ENCODE peak calls at places on chromosomes 1 and 21, in eight cellular contexts. N, M, X, H, V, Z, I and U are unnamed samples.

GRCh38 chr1:209106237-209106741 is 477.2 kb upstream of the CAMK1G start:
- DNase-seq in I (no peak), Z (no peak), X (no peak), N (no peak), M (peak), H (no peak), V (no peak), U (no peak)

GRCh38 chr1:162168935-162169545 is 99.5 kb downstream of the NOS1AP start:
- DNase-seq in I (no peak), X (peak), V (no peak), H (no peak), N (no peak), M (peak), Z (no peak), U (no peak)

GRCh38 chr1:220164517-220164916 is 70.6 kb downstream of the IARS2 start:
- DNase-seq in V (no peak), Z (no peak), M (no peak), N (no peak), X (no peak), I (no peak), H (no peak), U (no peak)

GRCh38 chr21:36847189-36847588 is 119.3 kb downstream of the HLCS start:
- DNase-seq in N (no peak), Z (no peak), V (no peak), H (no peak), M (peak), I (no peak), X (peak), U (no peak)

GRCh38 chr1:5576111-5577065 is 415.8 kb downstream of the NPHP4 start:
- DNase-seq in V (peak), I (no peak), M (no peak), Z (no peak), H (no peak), N (no peak), X (no peak), U (no peak)

GRCh38 chr1:230102472-230102871 is 35.4 kb downstream of the GALNT2 start:
- DNase-seq in N (no peak), H (no peak), M (no peak), V (no peak), I (no peak), X (no peak), Z (no peak), U (no peak)

GRCh38 chr1:119884700-119885099 is 11.6 kb downstream of the ADAM30 start:
- DNase-seq in X (no peak), M (no peak), I (no peak), N (no peak), V (no peak), Z (no peak), H (no peak), U (no peak)

GRCh38 chr1:21668232-21669032 is 725 bp downstream of the RAP1GAP start:
- DNase-seq in X (no peak), I (no peak), M (no peak), H (peak), Z (no peak), N (no peak), V (peak), U (peak)

GRCh38 chr1:44417351-44418021 is 12.4 kb downstream of the RNF220 start:
- DNase-seq in V (peak), N (peak), M (peak), Z (peak), H (peak), I (peak), X (no peak), U (peak)

GRCh38 chr1:83918688-83919285 is 80.1 kb downstream of the TTLL7 start:
- DNase-seq in H (no peak), N (no peak), I (no peak), M (no peak), Z (no peak), V (no peak), X (no peak), U (no peak)

GRCh38 chr1:92831368-92831761 is 475 bp upstream of the RPL5 start:
- DNase-seq in M (no peak), I (no peak), N (no peak), V (no peak), H (no peak), X (no peak), Z (peak), U (no peak)

GRCh38 chr21:35336534-35336933 is 287.4 kb upstream of the RUNX1 start:
- DNase-seq in N (no peak), H (no peak), Z (no peak), I (no peak), M (no peak), V (no peak), X (no peak), U (no peak)

GRCh38 chr1:43227138-43227836 is 42.5 kb upstream of the TMEM125 start:
- DNase-seq in Z (peak), V (peak), M (peak), N (peak), X (no peak), H (peak), I (peak), U (peak)

GRCh38 chr1:50829010-50829958 is 130.8 kb downstream of the FAF1 start:
- DNase-seq in N (no peak), H (no peak), X (no peak), I (no peak), Z (no peak), V (no peak), M (peak), U (no peak)

GRCh38 chr1:24946861-24947658 is 17.0 kb upstream of the RUNX3 start:
- DNase-seq in Z (peak), M (peak), X (no peak), H (no peak), V (no peak), I (no peak), N (no peak), U (no peak)

GRCh38 chr1:51926171-51926812 is 47.8 kb upstream of the NRDC start:
- DNase-seq in I (no peak), Z (no peak), X (no peak), V (no peak), N (no peak), M (peak), H (no peak), U (no peak)

GRCh38 chr1:233281711-233282581 is 13.6 kb downstream of the PCNX2 start:
- DNase-seq in M (peak), Z (peak), N (no peak), X (no peak), H (no peak), I (no peak), V (no peak), U (no peak)

GRCh38 chr1:174769961-174770549 is 229.7 kb upstream of the CACYBP start:
- DNase-seq in I (peak), M (peak), Z (peak), H (no peak), N (no peak), X (peak), V (no peak), U (no peak)

GRCh38 chr1:153941826-153942725 is 4.4 kb downstream of the DENND4B start:
- DNase-seq in I (no peak), M (no peak), N (no peak), H (no peak), X (no peak), Z (no peak), V (no peak), U (no peak)

GRCh38 chr1:24954631-24955030 is 24.6 kb upstream of the RUNX3 start:
- DNase-seq in M (no peak), Z (no peak), N (no peak), V (no peak), X (no peak), I (no peak), H (peak), U (peak)

GRCh38 chr1:2342384-2343022 is 48.9 kb downstream of the MORN1 start:
- DNase-seq in V (no peak), M (no peak), N (no peak), I (no peak), X (no peak), Z (no peak), H (no peak), U (no peak)

GRCh38 chr1:34131396-34132160 is 33.5 kb downstream of the CSMD2 start:
- DNase-seq in V (peak), M (no peak), I (no peak), N (no peak), H (no peak), Z (no peak), X (no peak), U (no peak)

GRCh38 chr1:26999440-26999987 is 6.0 kb downstream of the TRNP1 start:
- DNase-seq in N (peak), H (no peak), Z (no peak), I (peak), X (peak), V (peak), M (peak), U (no peak)

GRCh38 chr1:165344198-165344597 is 12.3 kb downstream of the LMX1A start:
- DNase-seq in X (no peak), I (no peak), Z (no peak), V (no peak), M (no peak), N (no peak), H (no peak), U (no peak)

GRCh38 chr1:51189421-51190073 is 46.5 kb upstream of the RNF11 start:
- DNase-seq in X (peak), V (no peak), M (peak), I (peak), N (no peak), Z (peak), H (no peak), U (peak)

GRCh38 chr21:24823247-24823646 is 784.0 kb downstream of the MRPL39 start:
- DNase-seq in M (no peak), H (no peak), N (no peak), X (no peak), V (no peak), Z (no peak), I (no peak), U (no peak)

GRCh38 chr1:207752456-207753132 is 740 bp downstream of the CD46 start:
- DNase-seq in I (peak), Z (peak), N (no peak), V (no peak), X (no peak), H (peak), M (peak), U (no peak)

GRCh38 chr1:33342041-33342723 is 21.3 kb upstream of the A3GALT2 start:
- DNase-seq in H (no peak), N (peak), V (peak), X (peak), Z (no peak), I (no peak), M (peak), U (no peak)

GRCh38 chr1:218887141-218887925 is 286.3 kb upstream of the LYPLAL1 start:
- DNase-seq in X (no peak), V (no peak), H (no peak), N (no peak), M (peak), I (no peak), Z (no peak), U (no peak)

GRCh38 chr1:37478451-37478871 is 4.1 kb downstream of the ZC3H12A start:
- DNase-seq in N (no peak), H (no peak), X (no peak), V (no peak), I (no peak), M (peak), Z (no peak), U (peak)

GRCh38 chr1:32448773-32449456 is 16.0 kb upstream of the ZBTB8B start:
- DNase-seq in I (peak), N (no peak), M (peak), V (no peak), H (no peak), Z (no peak), X (no peak), U (no peak)

GRCh38 chr1:43774359-43774758 is 67.0 kb downstream of the ST3GAL3 start:
- DNase-seq in X (no peak), Z (no peak), V (no peak), I (no peak), N (no peak), M (peak), H (no peak), U (no peak)

GRCh38 chr1:12764016-12764415 is 9.5 kb upstream of the PRAMEF12 start:
- DNase-seq in H (no peak), I (no peak), N (no peak), V (no peak), M (no peak), X (no peak), Z (no peak), U (no peak)

GRCh38 chr1:154288694-154289093 is 16.3 kb downstream of the HAX1 start:
- DNase-seq in M (no peak), V (no peak), I (no peak), N (no peak), X (no peak), Z (no peak), H (no peak), U (no peak)

GRCh38 chr1:34742667-34743270 is 12.1 kb upstream of the GJB5 start:
- DNase-seq in Z (peak), X (no peak), H (peak), V (peak), N (peak), I (peak), M (peak), U (no peak)

GRCh38 chr1:19251305-19252196 is at the start of the genes EMC1 and MRTO4:
- DNase-seq in N (peak), X (no peak), Z (peak), M (peak), I (peak), H (peak), V (peak), U (peak)
- TF ChIP-seq CTCF in N (no peak), X (no peak), Z (no peak), M (no peak), I (no peak), H (no peak), V (no peak), U (no peak)

DNA sequence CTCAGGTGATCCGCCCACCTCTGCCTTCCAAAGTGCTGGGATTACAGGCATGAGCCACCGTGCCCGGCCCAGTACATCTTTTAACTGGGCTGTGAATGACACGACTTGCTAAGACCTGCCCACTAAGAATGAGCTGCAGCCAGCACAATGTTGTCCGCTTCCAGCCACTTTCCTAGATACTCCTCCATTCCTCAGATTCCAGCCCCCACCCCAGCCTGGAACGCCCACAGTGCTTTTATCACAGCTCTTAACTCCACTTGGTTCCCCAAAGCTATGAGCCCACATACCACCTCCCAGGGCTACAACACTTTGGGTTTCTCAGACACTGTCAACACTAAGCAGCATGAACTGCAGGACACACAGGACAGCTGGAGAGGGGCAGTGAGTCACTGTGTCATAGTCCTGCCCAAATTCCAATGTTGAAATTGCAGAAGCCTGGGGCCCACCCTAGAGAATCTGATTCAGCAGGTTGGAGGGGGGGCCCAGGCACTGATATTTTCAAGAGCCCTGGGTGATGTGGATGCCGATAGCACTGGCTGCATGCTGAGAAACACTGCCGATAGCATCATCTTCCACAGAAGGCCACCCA is 58.0 kb downstream of the ACBD3 start:
- DNase-seq in M (peak), H (peak), N (no peak), V (peak), X (peak), I (peak), Z (no peak), U (no peak)
- TF ChIP-seq CTCF in M (no peak), H (no peak), N (no peak), V (no peak), X (no peak), I (no peak), Z (no peak), U (no peak)

GRCh38 chr1:53470584-53470983 is 11.4 kb downstream of the DMRTB1 start:
- DNase-seq in V (no peak), N (no peak), M (no peak), Z (peak), X (no peak), I (no peak), H (no peak), U (no peak)

GRCh38 chr1:53470155-53470554 is 11.0 kb downstream of the DMRTB1 start:
- DNase-seq in V (no peak), N (peak), X (no peak), M (peak), I (peak), Z (peak), H (peak), U (no peak)

GRCh38 chr1:53468374-53468773 is 9.2 kb downstream of the DMRTB1 start:
- DNase-seq in H (no peak), X (no peak), Z (peak), V (no peak), N (no peak), M (no peak), I (no peak), U (no peak)

GRCh38 chr1:53471000-53471399 is 11.8 kb downstream of the DMRTB1 start:
- DNase-seq in H (no peak), N (no peak), X (no peak), V (no peak), Z (peak), M (no peak), I (no peak), U (no peak)

GRCh38 chr1:53469373-53469772 is 10.2 kb downstream of the DMRTB1 start:
- DNase-seq in X (no peak), V (no peak), H (no peak), I (no peak), M (no peak), N (no peak), Z (no peak), U (no peak)
- TF ChIP-seq CTCF in X (no peak), V (no peak), H (no peak), I (no peak), M (no peak), N (no peak), Z (no peak), U (no peak)

DNA sequence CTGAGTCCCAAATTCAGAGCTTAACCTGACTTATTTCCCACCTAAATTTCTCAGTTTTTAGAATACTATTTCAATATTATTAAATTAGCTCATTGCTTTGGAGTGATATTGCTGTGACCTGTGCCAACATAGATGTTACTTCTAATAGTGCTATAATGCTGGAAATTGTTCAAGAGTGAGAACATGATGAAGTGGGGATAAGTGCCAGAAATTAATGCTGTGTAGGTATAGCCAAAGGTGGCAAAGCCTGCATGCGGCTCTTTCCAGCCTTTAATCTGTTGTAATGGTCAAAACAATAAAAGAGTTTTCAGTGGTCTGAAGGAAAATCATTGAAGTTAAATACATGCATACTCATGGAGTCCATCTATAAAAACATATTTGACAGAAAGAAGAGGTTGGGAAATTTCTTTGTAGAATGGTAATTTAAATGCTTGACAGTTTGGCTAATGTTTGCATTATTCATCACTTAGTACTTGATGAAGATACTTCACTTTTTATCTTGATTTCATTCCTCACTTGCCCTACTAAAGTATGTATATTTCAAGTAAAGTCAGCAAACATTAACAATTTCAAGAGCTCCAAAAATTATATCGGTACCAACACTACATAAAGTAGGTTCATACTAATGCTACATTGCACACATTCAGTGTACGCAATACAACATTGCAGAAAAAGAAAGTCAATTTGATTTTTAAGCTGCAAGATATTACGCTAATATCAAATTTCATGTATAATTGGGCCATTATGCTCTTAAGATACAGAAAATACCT is 82.1 kb downstream of the OLFM3 start:
- DNase-seq in I (no peak), M (no peak), V (no peak), Z (no peak), H (no peak), N (no peak), X (no peak), U (no peak)
- TF ChIP-seq CTCF in I (no peak), M (no peak), V (no peak), Z (no peak), H (no peak), N (no peak), X (no peak), U (no peak)